ENCODE peak calls at places on chromosomes 4 and X, in eight cellular contexts. One of them, this sample, is unnamed.

GRCh38 chrX:43148305-43148704 is 370.3 kb upstream of the PPP1R2C start:
- DNase-seq in IMR-90: no peak
- DNase-seq in esophagus squamous epithelium: no peak
- DNase-seq in testis: no peak
- DNase-seq in A549: no peak
- DNase-seq in right lobe of liver: no peak
- DNase-seq in uterus: no peak
- DNase-seq in tibial nerve: no peak
- DNase-seq in this sample: no peak

GRCh38 chrX:97898798-97899197 is 1015.1 kb downstream of the RPA4 start:
- DNase-seq in A549: no peak
- DNase-seq in right lobe of liver: no peak
- DNase-seq in tibial nerve: no peak
- DNase-seq in uterus: no peak
- DNase-seq in esophagus squamous epithelium: no peak
- DNase-seq in testis: no peak
- DNase-seq in IMR-90: peak
- DNase-seq in this sample: no peak

GRCh38 chr4:151260526-151260925 is 16.4 kb upstream of the PRSS48 start:
- DNase-seq in tibial nerve: no peak
- DNase-seq in testis: no peak
- DNase-seq in IMR-90: no peak
- DNase-seq in A549: no peak
- DNase-seq in esophagus squamous epithelium: no peak
- DNase-seq in right lobe of liver: no peak
- DNase-seq in uterus: no peak
- DNase-seq in this sample: no peak

GRCh38 chrX:133307637-133308485 is 89.7 kb upstream of the TFDP3 start:
- DNase-seq in uterus: peak
- DNase-seq in IMR-90: no peak
- DNase-seq in esophagus squamous epithelium: no peak
- DNase-seq in tibial nerve: no peak
- DNase-seq in A549: no peak
- DNase-seq in right lobe of liver: no peak
- DNase-seq in testis: no peak
- DNase-seq in this sample: no peak

GRCh38 chrX:37763400-37763799 is 16.5 kb upstream of the CYBB start:
- DNase-seq in IMR-90: no peak
- DNase-seq in testis: no peak
- DNase-seq in uterus: no peak
- DNase-seq in esophagus squamous epithelium: no peak
- DNase-seq in A549: no peak
- DNase-seq in tibial nerve: no peak
- DNase-seq in right lobe of liver: no peak
- DNase-seq in this sample: no peak

GRCh38 chr4:141898336-141898735 is 262.0 kb downstream of the IL15 start:
- DNase-seq in A549: no peak
- DNase-seq in esophagus squamous epithelium: no peak
- DNase-seq in tibial nerve: no peak
- DNase-seq in IMR-90: no peak
- DNase-seq in testis: no peak
- DNase-seq in uterus: no peak
- DNase-seq in right lobe of liver: no peak
- DNase-seq in this sample: no peak

GRCh38 chr4:95732061-95732460 is 107.8 kb upstream of the PDHA2 start:
- DNase-seq in right lobe of liver: no peak
- DNase-seq in tibial nerve: no peak
- DNase-seq in esophagus squamous epithelium: no peak
- DNase-seq in IMR-90: no peak
- DNase-seq in testis: no peak
- DNase-seq in A549: peak
- DNase-seq in uterus: no peak
- DNase-seq in this sample: peak

GRCh38 chrX:155662297-155662696 is 49.5 kb upstream of the TMLHE start:
- DNase-seq in esophagus squamous epithelium: no peak
- DNase-seq in tibial nerve: no peak
- DNase-seq in A549: peak
- DNase-seq in IMR-90: no peak
- DNase-seq in right lobe of liver: no peak
- DNase-seq in testis: no peak
- DNase-seq in uterus: no peak
- DNase-seq in this sample: no peak

GRCh38 chr4:71732066-71732465 is 51.8 kb downstream of the GC start:
- DNase-seq in esophagus squamous epithelium: no peak
- DNase-seq in uterus: no peak
- DNase-seq in right lobe of liver: no peak
- DNase-seq in A549: no peak
- DNase-seq in tibial nerve: no peak
- DNase-seq in IMR-90: peak
- DNase-seq in testis: no peak
- DNase-seq in this sample: no peak

GRCh38 chr4:71268156-71268555 is 70.7 kb upstream of the SLC4A4 start:
- DNase-seq in tibial nerve: no peak
- DNase-seq in right lobe of liver: no peak
- DNase-seq in testis: no peak
- DNase-seq in uterus: no peak
- DNase-seq in A549: no peak
- DNase-seq in esophagus squamous epithelium: no peak
- DNase-seq in IMR-90: peak
- DNase-seq in this sample: no peak

GRCh38 chr4:82957045-82957444 is 53.6 kb downstream of the LIN54 start:
- DNase-seq in uterus: no peak
- DNase-seq in esophagus squamous epithelium: no peak
- DNase-seq in testis: no peak
- DNase-seq in right lobe of liver: no peak
- DNase-seq in IMR-90: no peak
- DNase-seq in tibial nerve: no peak
- DNase-seq in A549: no peak
- DNase-seq in this sample: no peak

GRCh38 chr4:111323496-111323895 is 700.6 kb upstream of the PITX2 start:
- DNase-seq in testis: no peak
- DNase-seq in esophagus squamous epithelium: no peak
- DNase-seq in uterus: no peak
- DNase-seq in A549: no peak
- DNase-seq in tibial nerve: no peak
- DNase-seq in right lobe of liver: no peak
- DNase-seq in IMR-90: peak
- DNase-seq in this sample: no peak

DNA sequence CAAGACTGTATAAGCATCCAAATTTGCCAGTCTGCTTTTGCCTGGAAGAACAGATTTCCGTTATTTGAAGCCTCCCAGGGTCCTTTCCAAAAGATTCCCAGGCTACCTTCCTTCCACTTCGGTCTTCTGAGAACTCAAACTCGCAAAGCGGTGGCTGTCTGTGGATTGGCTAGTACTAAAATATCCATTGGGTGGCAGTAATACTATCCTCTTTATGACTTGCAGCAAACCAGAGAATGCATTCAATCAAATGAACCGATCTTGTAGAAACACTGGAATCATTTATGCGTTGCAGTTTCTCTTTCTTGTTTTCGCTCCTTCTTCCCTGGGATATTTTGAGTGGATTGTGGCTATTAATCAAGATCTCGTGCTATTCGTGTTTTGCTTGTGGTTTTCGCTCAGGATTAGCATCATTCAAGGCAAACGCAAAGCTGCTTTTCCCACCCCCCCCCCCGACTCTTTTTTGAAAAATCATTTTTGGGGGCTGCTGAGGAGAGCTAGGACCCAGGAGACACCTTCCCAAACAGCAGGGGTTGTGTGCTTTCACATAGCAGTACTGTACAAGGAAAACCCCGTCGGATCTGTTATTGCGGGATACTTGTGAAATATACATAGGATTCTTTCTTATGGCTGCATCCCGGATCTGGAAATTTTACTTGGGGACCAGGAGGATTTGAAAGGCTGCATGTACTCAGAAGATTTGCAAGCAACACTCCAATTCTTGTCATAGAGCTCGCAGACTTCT is at the start of gene IL1RAPL1:
- DNase-seq in testis: peak
- DNase-seq in esophagus squamous epithelium: no peak
- DNase-seq in tibial nerve: no peak
- DNase-seq in right lobe of liver: no peak
- DNase-seq in A549: peak
- DNase-seq in uterus: no peak
- DNase-seq in IMR-90: peak
- DNase-seq in this sample: no peak
- H3K27ac ChIP-seq in testis: no peak
- H3K27ac ChIP-seq in esophagus squamous epithelium: peak
- H3K27ac ChIP-seq in tibial nerve: peak
- H3K27ac ChIP-seq in right lobe of liver: no peak
- H3K27ac ChIP-seq in A549: no peak
- H3K27ac ChIP-seq in uterus: no peak
- H3K27ac ChIP-seq in IMR-90: peak
- H3K27ac ChIP-seq in this sample: no peak

GRCh38 chrX:1419545-1420355 is 27.8 kb upstream of the SLC25A6 start:
- DNase-seq in IMR-90: no peak
- DNase-seq in A549: no peak
- DNase-seq in tibial nerve: no peak
- DNase-seq in esophagus squamous epithelium: no peak
- DNase-seq in right lobe of liver: no peak
- DNase-seq in uterus: no peak
- DNase-seq in testis: no peak
- DNase-seq in this sample: no peak
- TF ChIP-seq POLR2A in IMR-90: no peak
- TF ChIP-seq POLR2A in A549: no peak
- TF ChIP-seq POLR2A in tibial nerve: no peak
- TF ChIP-seq POLR2A in esophagus squamous epithelium: no peak
- TF ChIP-seq POLR2A in right lobe of liver: no peak
- TF ChIP-seq POLR2A in uterus: no peak
- TF ChIP-seq POLR2A in testis: no peak
- TF ChIP-seq POLR2A in this sample: no peak

GRCh38 chrX:2471641-2472040 is 29.1 kb downstream of the DHRSX start:
- DNase-seq in tibial nerve: no peak
- DNase-seq in esophagus squamous epithelium: no peak
- DNase-seq in IMR-90: no peak
- DNase-seq in A549: no peak
- DNase-seq in uterus: no peak
- DNase-seq in right lobe of liver: no peak
- DNase-seq in testis: no peak
- DNase-seq in this sample: no peak
- H3K27ac ChIP-seq in tibial nerve: no peak
- H3K27ac ChIP-seq in esophagus squamous epithelium: no peak
- H3K27ac ChIP-seq in IMR-90: no peak
- H3K27ac ChIP-seq in A549: no peak
- H3K27ac ChIP-seq in uterus: no peak
- H3K27ac ChIP-seq in right lobe of liver: no peak
- H3K27ac ChIP-seq in testis: no peak
- H3K27ac ChIP-seq in this sample: no peak

DNA sequence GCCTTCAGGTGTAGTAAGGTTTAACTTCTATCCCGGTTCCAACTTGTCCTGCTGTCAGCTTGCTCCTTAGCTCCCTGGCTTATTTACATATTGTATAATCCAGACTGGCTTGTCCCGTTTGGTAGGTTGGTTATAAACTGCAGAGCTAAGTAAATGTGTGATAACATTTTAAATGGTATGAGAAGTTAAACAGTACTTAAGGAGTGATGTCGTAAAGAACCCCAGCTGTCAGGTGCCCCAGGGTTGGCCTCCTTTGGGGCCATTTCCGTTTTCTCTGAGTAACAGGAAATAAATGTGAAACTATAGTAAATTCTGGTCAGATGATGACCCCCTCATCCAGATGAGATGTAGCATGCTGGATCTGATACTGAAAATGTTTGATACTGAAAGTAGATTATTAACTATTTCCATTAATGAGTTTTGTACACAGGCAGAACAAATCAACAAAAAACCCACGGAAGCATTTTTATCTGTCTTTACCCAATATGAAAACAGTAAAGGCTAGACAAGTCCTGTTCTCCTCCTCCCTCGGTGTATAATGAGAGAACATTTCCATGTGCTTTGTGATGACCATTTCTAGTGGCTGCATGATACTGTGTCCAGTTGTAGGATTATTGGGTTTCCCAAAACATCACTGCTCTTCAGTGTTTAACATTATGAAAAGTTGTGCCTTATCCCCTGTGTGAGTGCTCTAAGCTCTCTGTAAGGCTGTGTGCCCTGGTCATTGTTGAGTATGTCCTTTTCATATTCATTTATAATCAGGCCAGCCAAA is 22.4 kb downstream of the GAB1 start:
- DNase-seq in uterus: no peak
- DNase-seq in IMR-90: peak
- DNase-seq in testis: no peak
- DNase-seq in esophagus squamous epithelium: no peak
- DNase-seq in A549: peak
- DNase-seq in tibial nerve: no peak
- DNase-seq in right lobe of liver: no peak
- DNase-seq in this sample: peak
- TF ChIP-seq POLR2A in uterus: no peak
- TF ChIP-seq POLR2A in IMR-90: no peak
- TF ChIP-seq POLR2A in testis: no peak
- TF ChIP-seq POLR2A in esophagus squamous epithelium: no peak
- TF ChIP-seq POLR2A in A549: no peak
- TF ChIP-seq POLR2A in tibial nerve: no peak
- TF ChIP-seq POLR2A in right lobe of liver: no peak
- TF ChIP-seq POLR2A in this sample: no peak